ENCODE peak calls at places on chromosomes 12 and 14, in ten cellular contexts. One of them, this sample, is unnamed.

GRCh38 chr12:76706099-76706498 is 57.8 kb upstream of the ZDHHC17 start:
- DNase-seq in heart left ventricle: no peak
- DNase-seq in iris pigment epithelial cell: peak
- DNase-seq in stimulated activated CD4-positive, alpha-beta T cell treated with anti-CD3 and anti-CD28 coated beads, TNF-alpha, amount 100 ng/mL, for 4 hours: no peak
- DNase-seq in stomach: no peak
- DNase-seq in HFFc6: peak
- DNase-seq in RWPE1: no peak
- DNase-seq in KG1: no peak
- DNase-seq in H54: peak
- DNase-seq in fibroblast of lung: peak
- DNase-seq in this sample: no peak

GRCh38 chr12:95700316-95700785 is 90.2 kb downstream of the NTN4 start:
- DNase-seq in heart left ventricle: no peak
- DNase-seq in iris pigment epithelial cell: peak
- DNase-seq in stimulated activated CD4-positive, alpha-beta T cell treated with anti-CD3 and anti-CD28 coated beads, TNF-alpha, amount 100 ng/mL, for 4 hours: no peak
- DNase-seq in stomach: no peak
- DNase-seq in HFFc6: peak
- DNase-seq in RWPE1: peak
- DNase-seq in KG1: no peak
- DNase-seq in H54: peak
- DNase-seq in fibroblast of lung: peak
- DNase-seq in this sample: no peak

GRCh38 chr14:102392506-102392905 is 29.8 kb downstream of the TECPR2 start:
- DNase-seq in heart left ventricle: no peak
- DNase-seq in iris pigment epithelial cell: peak
- DNase-seq in stimulated activated CD4-positive, alpha-beta T cell treated with anti-CD3 and anti-CD28 coated beads, TNF-alpha, amount 100 ng/mL, for 4 hours: no peak
- DNase-seq in stomach: no peak
- DNase-seq in HFFc6: peak
- DNase-seq in RWPE1: no peak
- DNase-seq in KG1: no peak
- DNase-seq in H54: no peak
- DNase-seq in fibroblast of lung: peak
- DNase-seq in this sample: no peak

GRCh38 chr14:63287661-63288483 is 30.9 kb downstream of the GPHB5 start:
- DNase-seq in heart left ventricle: no peak
- DNase-seq in iris pigment epithelial cell: no peak
- DNase-seq in stimulated activated CD4-positive, alpha-beta T cell treated with anti-CD3 and anti-CD28 coated beads, TNF-alpha, amount 100 ng/mL, for 4 hours: no peak
- DNase-seq in stomach: no peak
- DNase-seq in HFFc6: peak
- DNase-seq in RWPE1: no peak
- DNase-seq in KG1: no peak
- DNase-seq in H54: no peak
- DNase-seq in fibroblast of lung: peak
- DNase-seq in this sample: no peak

GRCh38 chr14:53180272-53181221 is 27.4 kb upstream of the DDHD1 start:
- DNase-seq in heart left ventricle: no peak
- DNase-seq in iris pigment epithelial cell: peak
- DNase-seq in stimulated activated CD4-positive, alpha-beta T cell treated with anti-CD3 and anti-CD28 coated beads, TNF-alpha, amount 100 ng/mL, for 4 hours: peak
- DNase-seq in stomach: no peak
- DNase-seq in HFFc6: no peak
- DNase-seq in RWPE1: no peak
- DNase-seq in KG1: no peak
- DNase-seq in H54: no peak
- DNase-seq in fibroblast of lung: peak
- DNase-seq in this sample: no peak

GRCh38 chr12:109595321-109595902 is 21.8 kb downstream of the MVK start:
- DNase-seq in heart left ventricle: no peak
- DNase-seq in iris pigment epithelial cell: no peak
- DNase-seq in stimulated activated CD4-positive, alpha-beta T cell treated with anti-CD3 and anti-CD28 coated beads, TNF-alpha, amount 100 ng/mL, for 4 hours: no peak
- DNase-seq in stomach: no peak
- DNase-seq in HFFc6: no peak
- DNase-seq in RWPE1: no peak
- DNase-seq in KG1: peak
- DNase-seq in H54: no peak
- DNase-seq in fibroblast of lung: no peak
- DNase-seq in this sample: no peak

GRCh38 chr12:89775336-89776005 is 66.8 kb upstream of the ATP2B1 start:
- DNase-seq in heart left ventricle: no peak
- DNase-seq in iris pigment epithelial cell: no peak
- DNase-seq in stimulated activated CD4-positive, alpha-beta T cell treated with anti-CD3 and anti-CD28 coated beads, TNF-alpha, amount 100 ng/mL, for 4 hours: no peak
- DNase-seq in stomach: no peak
- DNase-seq in HFFc6: peak
- DNase-seq in RWPE1: peak
- DNase-seq in KG1: no peak
- DNase-seq in H54: no peak
- DNase-seq in fibroblast of lung: peak
- DNase-seq in this sample: no peak

GRCh38 chr12:52876371-52876770 is 27.6 kb upstream of the KRT78 start:
- DNase-seq in heart left ventricle: no peak
- DNase-seq in iris pigment epithelial cell: no peak
- DNase-seq in stimulated activated CD4-positive, alpha-beta T cell treated with anti-CD3 and anti-CD28 coated beads, TNF-alpha, amount 100 ng/mL, for 4 hours: no peak
- DNase-seq in stomach: peak
- DNase-seq in HFFc6: no peak
- DNase-seq in RWPE1: peak
- DNase-seq in KG1: no peak
- DNase-seq in H54: no peak
- DNase-seq in fibroblast of lung: no peak
- DNase-seq in this sample: no peak

GRCh38 chr14:35512765-35513164 is 21.2 kb upstream of the INSM2 start:
- DNase-seq in heart left ventricle: no peak
- DNase-seq in iris pigment epithelial cell: no peak
- DNase-seq in stimulated activated CD4-positive, alpha-beta T cell treated with anti-CD3 and anti-CD28 coated beads, TNF-alpha, amount 100 ng/mL, for 4 hours: no peak
- DNase-seq in stomach: no peak
- DNase-seq in HFFc6: no peak
- DNase-seq in RWPE1: no peak
- DNase-seq in KG1: no peak
- DNase-seq in H54: no peak
- DNase-seq in fibroblast of lung: no peak
- DNase-seq in this sample: no peak

GRCh38 chr12:71214511-71215285 is 56.9 kb upstream of the TSPAN8 start:
- DNase-seq in heart left ventricle: no peak
- DNase-seq in iris pigment epithelial cell: peak
- DNase-seq in stimulated activated CD4-positive, alpha-beta T cell treated with anti-CD3 and anti-CD28 coated beads, TNF-alpha, amount 100 ng/mL, for 4 hours: no peak
- DNase-seq in stomach: no peak
- DNase-seq in HFFc6: no peak
- DNase-seq in RWPE1: no peak
- DNase-seq in KG1: no peak
- DNase-seq in H54: no peak
- DNase-seq in fibroblast of lung: peak
- DNase-seq in this sample: no peak

GRCh38 chr12:2876431-2877046 is 435 bp downstream of the FOXM1 start:
- DNase-seq in heart left ventricle: no peak
- DNase-seq in iris pigment epithelial cell: peak
- DNase-seq in stimulated activated CD4-positive, alpha-beta T cell treated with anti-CD3 and anti-CD28 coated beads, TNF-alpha, amount 100 ng/mL, for 4 hours: no peak
- DNase-seq in stomach: no peak
- DNase-seq in HFFc6: peak
- DNase-seq in RWPE1: no peak
- DNase-seq in KG1: peak
- DNase-seq in H54: no peak
- DNase-seq in fibroblast of lung: peak
- DNase-seq in this sample: no peak

GRCh38 chr12:51593539-51593938 is 2.5 kb downstream of the SCN8A start:
- DNase-seq in heart left ventricle: no peak
- DNase-seq in iris pigment epithelial cell: peak
- DNase-seq in stimulated activated CD4-positive, alpha-beta T cell treated with anti-CD3 and anti-CD28 coated beads, TNF-alpha, amount 100 ng/mL, for 4 hours: no peak
- DNase-seq in stomach: no peak
- DNase-seq in HFFc6: peak
- DNase-seq in RWPE1: peak
- DNase-seq in KG1: no peak
- DNase-seq in H54: no peak
- DNase-seq in fibroblast of lung: peak
- DNase-seq in this sample: no peak

GRCh38 chr14:69275331-69275730 is 15.4 kb downstream of the GALNT16 start:
- DNase-seq in heart left ventricle: no peak
- DNase-seq in iris pigment epithelial cell: no peak
- DNase-seq in stimulated activated CD4-positive, alpha-beta T cell treated with anti-CD3 and anti-CD28 coated beads, TNF-alpha, amount 100 ng/mL, for 4 hours: no peak
- DNase-seq in stomach: no peak
- DNase-seq in HFFc6: no peak
- DNase-seq in RWPE1: no peak
- DNase-seq in KG1: no peak
- DNase-seq in H54: no peak
- DNase-seq in fibroblast of lung: no peak
- DNase-seq in this sample: no peak

GRCh38 chr12:74229671-74230070 is 308.0 kb upstream of the ATXN7L3B start:
- DNase-seq in heart left ventricle: no peak
- DNase-seq in iris pigment epithelial cell: no peak
- DNase-seq in stimulated activated CD4-positive, alpha-beta T cell treated with anti-CD3 and anti-CD28 coated beads, TNF-alpha, amount 100 ng/mL, for 4 hours: no peak
- DNase-seq in stomach: no peak
- DNase-seq in HFFc6: no peak
- DNase-seq in RWPE1: no peak
- DNase-seq in KG1: no peak
- DNase-seq in H54: no peak
- DNase-seq in fibroblast of lung: no peak
- DNase-seq in this sample: no peak

GRCh38 chr12:68623984-68624383 is 13.3 kb downstream of the RAP1B start:
- DNase-seq in heart left ventricle: no peak
- DNase-seq in iris pigment epithelial cell: peak
- DNase-seq in stimulated activated CD4-positive, alpha-beta T cell treated with anti-CD3 and anti-CD28 coated beads, TNF-alpha, amount 100 ng/mL, for 4 hours: no peak
- DNase-seq in stomach: no peak
- DNase-seq in HFFc6: peak
- DNase-seq in RWPE1: no peak
- DNase-seq in KG1: no peak
- DNase-seq in H54: no peak
- DNase-seq in fibroblast of lung: peak
- DNase-seq in this sample: no peak

GRCh38 chr14:99481745-99482099 is 513 bp downstream of the CCNK start:
- DNase-seq in heart left ventricle: no peak
- DNase-seq in iris pigment epithelial cell: peak
- DNase-seq in stimulated activated CD4-positive, alpha-beta T cell treated with anti-CD3 and anti-CD28 coated beads, TNF-alpha, amount 100 ng/mL, for 4 hours: no peak
- DNase-seq in stomach: no peak
- DNase-seq in HFFc6: peak
- DNase-seq in RWPE1: peak
- DNase-seq in KG1: no peak
- DNase-seq in H54: no peak
- DNase-seq in fibroblast of lung: peak
- DNase-seq in this sample: no peak

GRCh38 chr12:111626230-111626629 is 27.1 kb upstream of the ATXN2 start:
- DNase-seq in heart left ventricle: no peak
- DNase-seq in iris pigment epithelial cell: no peak
- DNase-seq in stimulated activated CD4-positive, alpha-beta T cell treated with anti-CD3 and anti-CD28 coated beads, TNF-alpha, amount 100 ng/mL, for 4 hours: no peak
- DNase-seq in stomach: no peak
- DNase-seq in HFFc6: no peak
- DNase-seq in RWPE1: no peak
- DNase-seq in KG1: no peak
- DNase-seq in H54: no peak
- DNase-seq in fibroblast of lung: no peak
- DNase-seq in this sample: no peak

GRCh38 chr14:100263141-100263540 is 24.2 kb downstream of the YY1 start:
- DNase-seq in heart left ventricle: no peak
- DNase-seq in iris pigment epithelial cell: peak
- DNase-seq in stimulated activated CD4-positive, alpha-beta T cell treated with anti-CD3 and anti-CD28 coated beads, TNF-alpha, amount 100 ng/mL, for 4 hours: no peak
- DNase-seq in stomach: no peak
- DNase-seq in HFFc6: peak
- DNase-seq in RWPE1: no peak
- DNase-seq in KG1: no peak
- DNase-seq in H54: no peak
- DNase-seq in fibroblast of lung: peak
- DNase-seq in this sample: no peak

GRCh38 chr14:46401066-46401465 is 250.5 kb downstream of the RPL10L start:
- DNase-seq in heart left ventricle: no peak
- DNase-seq in iris pigment epithelial cell: no peak
- DNase-seq in stimulated activated CD4-positive, alpha-beta T cell treated with anti-CD3 and anti-CD28 coated beads, TNF-alpha, amount 100 ng/mL, for 4 hours: no peak
- DNase-seq in stomach: no peak
- DNase-seq in HFFc6: no peak
- DNase-seq in RWPE1: no peak
- DNase-seq in KG1: no peak
- DNase-seq in H54: no peak
- DNase-seq in fibroblast of lung: no peak
- DNase-seq in this sample: no peak

GRCh38 chr14:99075061-99075460 is 196.9 kb downstream of the BCL11B start:
- DNase-seq in heart left ventricle: no peak
- DNase-seq in iris pigment epithelial cell: no peak
- DNase-seq in stimulated activated CD4-positive, alpha-beta T cell treated with anti-CD3 and anti-CD28 coated beads, TNF-alpha, amount 100 ng/mL, for 4 hours: no peak
- DNase-seq in stomach: no peak
- DNase-seq in HFFc6: no peak
- DNase-seq in RWPE1: no peak
- DNase-seq in KG1: peak
- DNase-seq in H54: no peak
- DNase-seq in fibroblast of lung: no peak
- DNase-seq in this sample: no peak

GRCh38 chr12:57620245-57620935 is 9.2 kb downstream of the ARHGEF25 start:
- DNase-seq in heart left ventricle: no peak
- DNase-seq in iris pigment epithelial cell: no peak
- DNase-seq in stimulated activated CD4-positive, alpha-beta T cell treated with anti-CD3 and anti-CD28 coated beads, TNF-alpha, amount 100 ng/mL, for 4 hours: no peak
- DNase-seq in stomach: no peak
- DNase-seq in HFFc6: no peak
- DNase-seq in RWPE1: no peak
- DNase-seq in KG1: no peak
- DNase-seq in H54: no peak
- DNase-seq in fibroblast of lung: no peak
- DNase-seq in this sample: no peak

GRCh38 chr14:106605548-106606448 is 1079.4 kb downstream of the TMEM121 start:
- DNase-seq in heart left ventricle: peak
- DNase-seq in iris pigment epithelial cell: no peak
- DNase-seq in stimulated activated CD4-positive, alpha-beta T cell treated with anti-CD3 and anti-CD28 coated beads, TNF-alpha, amount 100 ng/mL, for 4 hours: peak
- DNase-seq in stomach: peak
- DNase-seq in HFFc6: no peak
- DNase-seq in RWPE1: no peak
- DNase-seq in KG1: no peak
- DNase-seq in H54: peak
- DNase-seq in fibroblast of lung: no peak
- DNase-seq in this sample: peak

GRCh38 chr12:131028587-131029338 is 75.1 kb downstream of the ADGRD1 start:
- DNase-seq in heart left ventricle: no peak
- DNase-seq in iris pigment epithelial cell: no peak
- DNase-seq in stimulated activated CD4-positive, alpha-beta T cell treated with anti-CD3 and anti-CD28 coated beads, TNF-alpha, amount 100 ng/mL, for 4 hours: no peak
- DNase-seq in stomach: no peak
- DNase-seq in HFFc6: no peak
- DNase-seq in RWPE1: no peak
- DNase-seq in KG1: no peak
- DNase-seq in H54: no peak
- DNase-seq in fibroblast of lung: no peak
- DNase-seq in this sample: no peak

This sample was measured in effector CD8-positive, alpha-beta T cell.